ENCODE peak calls at places on chromosome 20, in four cellular contexts. J is stimulated activated effector memory CD8-positive, alpha-beta T cell treated with anti-CD3 and anti-CD28 coated beads, Interleukin-12 subunit alpha, Interleukin-12 subunit beta, amount 100 ng/mL, for 72 hours; S is GOT3; H is AG20443. A is an unnamed sample.

GRCh38 chr20:43916073-43916874 is 1.6 kb downstream of the TOX2 start:
- DNase-seq in S (peak; percentile 55), J (no peak), H (no peak), A (no peak)

GRCh38 chr20:33030076-33030475 is 1.4 kb upstream of the BPIFB6 start:
- DNase-seq in S (no peak), J (no peak), H (no peak), A (no peak)

GRCh38 chr20:52434041-52434425 is 242.5 kb upstream of the ZFP64 start:
- DNase-seq in H (no peak), S (no peak), J (no peak), A (no peak)

GRCh38 chr20:137668-138131 is 4.7 kb upstream of the DEFB126 start:
- DNase-seq in J (peak; percentile 48), H (no peak), S (no peak), A (no peak)

GRCh38 chr20:62048821-62049291 is 16.8 kb downstream of the TAF4 start:
- DNase-seq in J (no peak), S (no peak), H (no peak), A (no peak)

GRCh38 chr20:53598140-53599038 is 4.8 kb upstream of the ZNF217 start:
- DNase-seq in H (no peak), S (no peak), J (no peak), A (no peak)

GRCh38 chr20:9215539-9215938 is 146.7 kb downstream of the PLCB4 start:
- DNase-seq in H (no peak), S (no peak), J (no peak), A (no peak)

GRCh38 chr20:16580596-16580995 is 7.3 kb upstream of the KIF16B start:
- DNase-seq in H (no peak), J (no peak), S (no peak), A (no peak)

GRCh38 chr20:51462566-51463276 is 79.8 kb downstream of the NFATC2 start:
- DNase-seq in S (peak; percentile 27), H (peak; percentile 89), J (no peak), A (no peak)

GRCh38 chr20:1491891-1492642 is 847 bp upstream of the SIRPB2 start:
- DNase-seq in J (no peak), H (no peak), S (no peak), A (no peak)

GRCh38 chr20:63155266-63156165 is 60.4 kb downstream of the YTHDF1 start:
- DNase-seq in J (no peak), H (no peak), S (no peak), A (no peak)

GRCh38 chr20:4601630-4602296 is 119.9 kb upstream of the PRND start:
- DNase-seq in J (no peak), H (peak; percentile 28), S (no peak), A (no peak)

GRCh38 chr20:10671850-10672578 is 1.8 kb downstream of the JAG1 start:
- DNase-seq in J (peak; percentile 52), H (peak; percentile 63), S (no peak), A (no peak)

GRCh38 chr20:38926142-38926933 is at the start of gene FAM83D:
- DNase-seq in H (peak; percentile 100), S (peak; percentile 97), J (peak; percentile 96), A (peak; percentile 93)